ENCODE peak calls at places on chromosomes 4 and X, in five cellular contexts. P, F, L, J and H are unnamed samples.
A peak's percentile ranks its signal among the peaks of the same experiment; 100 is the strongest.

GRCh38 chr4:89404530-89404929 is 96.9 kb upstream of the GPRIN3 start:
- DNase-seq in P (no peak), F (no peak), L (no peak), J (no peak), H (no peak)

GRCh38 chrX:2452317-2452784 is 48.4 kb downstream of the DHRSX start:
- DNase-seq in P (no peak), F (no peak), L (no peak), J (no peak), H (no peak)

GRCh38 chr4:89299153-89299789 is 8.3 kb downstream of the GPRIN3 start:
- DNase-seq in P (no peak), F (peak; percentile 28), L (peak; percentile 74), J (no peak), H (no peak)

GRCh38 chr4:121088867-121089266 is 16.5 kb upstream of the NDNF start:
- DNase-seq in P (no peak), F (no peak), L (no peak), J (no peak), H (no peak)

GRCh38 chr4:67624939-67625338 is 66.4 kb downstream of the STAP1 start:
- DNase-seq in P (no peak), F (no peak), L (no peak), J (no peak), H (no peak)

GRCh38 chrX:66004928-66005831 is 34.7 kb downstream of the VSIG4 start:
- DNase-seq in P (no peak), F (no peak), L (no peak), J (no peak), H (no peak)

GRCh38 chr4:139243448-139244365 is 36.3 kb downstream of the MGARP start:
- DNase-seq in P (no peak), F (peak; percentile 65), L (no peak), J (no peak), H (no peak)

GRCh38 chr4:121340247-121340646 is 40.6 kb downstream of the QRFPR start:
- DNase-seq in P (no peak), F (no peak), L (no peak), J (no peak), H (no peak)

GRCh38 chrX:69192603-69193002 is 27.4 kb upstream of the PJA1 start:
- DNase-seq in P (no peak), F (no peak), L (no peak), J (no peak), H (no peak)

GRCh38 chrX:68083510-68083909 is 349.8 kb downstream of the OPHN1 start:
- DNase-seq in P (no peak), F (no peak), L (no peak), J (no peak), H (no peak)

GRCh38 chr4:74640111-74640903 is 154.0 kb downstream of the BTC start:
- DNase-seq in P (no peak), F (no peak), L (no peak), J (no peak), H (no peak)

GRCh38 chr4:2251795-2252529 is 9.9 kb downstream of the MXD4 start:
- DNase-seq in P (no peak), F (no peak), L (no peak), J (peak; percentile 7), H (no peak)

GRCh38 chr4:78863254-78863869 is 75.9 kb downstream of the PAQR3 start:
- DNase-seq in P (no peak), F (no peak), L (no peak), J (no peak), H (no peak)

GRCh38 chr4:37453361-37454262 is 209.1 kb downstream of the NWD2 start:
- DNase-seq in P (peak; percentile 30), F (peak; percentile 76), L (no peak), J (peak; percentile 10), H (peak; percentile 14)

GRCh38 chrX:70129811-70130210 is 3.4 kb upstream of the IGBP1 start:
- DNase-seq in P (no peak), F (no peak), L (no peak), J (no peak), H (no peak)

GRCh38 chr4:124523816-124524215 is 188.7 kb downstream of the ANKRD50 start:
- DNase-seq in P (no peak), F (no peak), L (no peak), J (no peak), H (no peak)

GRCh38 chrX:153938226-153938786 is 3.5 kb upstream of the NAA10 start:
- DNase-seq in P (no peak), F (no peak), L (no peak), J (peak; percentile 18), H (no peak)

GRCh38 chrX:43313035-43313434 is 343.1 kb upstream of the MAOA start:
- DNase-seq in P (no peak), F (no peak), L (no peak), J (no peak), H (no peak)

GRCh38 chrX:22383988-22384387 is 111.3 kb downstream of the CBLL2 start:
- DNase-seq in P (no peak), F (no peak), L (no peak), J (no peak), H (no peak)

GRCh38 chrX:87402256-87402655 is 115.3 kb upstream of the KLHL4 start:
- DNase-seq in P (no peak), F (no peak), L (no peak), J (no peak), H (no peak)

GRCh38 chr4:119299221-119300071 is 22.5 kb downstream of the FABP2 start:
- DNase-seq in P (peak; percentile 3), F (no peak), L (peak; percentile 79), J (no peak), H (no peak)

GRCh38 chrX:108072746-108073145 is 18.6 kb downstream of the PSMD10 start:
- DNase-seq in P (no peak), F (no peak), L (no peak), J (no peak), H (no peak)

GRCh38 chr4:85787133-85787532 is 312.2 kb downstream of the ARHGAP24 start:
- DNase-seq in P (no peak), F (no peak), L (no peak), J (no peak), H (no peak)

GRCh38 chr4:148843625-148844024 is 401.4 kb upstream of the NR3C2 start:
- DNase-seq in P (no peak), F (no peak), L (no peak), J (no peak), H (no peak)

GRCh38 chr4:184374006-184374405 is 100.3 kb downstream of the IRF2 start:
- DNase-seq in P (no peak), F (no peak), L (no peak), J (no peak), H (no peak)

GRCh38 chr4:105555409-105555808 is 3.0 kb downstream of the ARHGEF38 start:
- DNase-seq in P (no peak), F (no peak), L (no peak), J (no peak), H (peak; percentile 59)

DNA sequence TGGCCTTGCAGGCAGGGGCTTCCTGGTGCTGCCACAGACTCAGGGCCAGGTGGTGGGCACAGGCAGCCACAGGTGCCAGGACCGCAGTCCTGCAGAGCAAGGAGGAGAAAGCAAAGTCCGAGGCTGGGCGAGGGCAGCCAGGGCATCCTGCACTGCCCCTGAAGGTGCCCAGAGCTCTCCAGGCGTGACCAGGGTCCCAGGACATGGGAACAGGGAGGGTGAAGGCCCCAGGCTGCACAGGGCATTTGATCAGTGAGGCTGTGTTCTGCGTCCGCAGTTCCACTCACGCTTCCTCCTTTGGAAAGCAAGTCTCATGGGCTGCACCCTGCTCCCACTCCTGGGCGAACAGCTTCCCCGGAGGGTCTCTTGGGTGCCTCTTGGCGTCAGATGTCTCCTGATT is 3.0 kb downstream of the SH3TC1 start:
- DNase-seq in P (no peak), F (no peak), L (no peak), J (no peak), H (no peak)
- H3K4me3 ChIP-seq in P (no peak overlapping the region), F (no peak overlapping the region), L (no peak overlapping the region), J (no peak overlapping the region), H (no peak overlapping the region)

GRCh38 chrX:27254663-27255062 is 208.5 kb downstream of the PPP4R3C start:
- DNase-seq in P (no peak), F (no peak), L (no peak), J (no peak), H (no peak)

DNA sequence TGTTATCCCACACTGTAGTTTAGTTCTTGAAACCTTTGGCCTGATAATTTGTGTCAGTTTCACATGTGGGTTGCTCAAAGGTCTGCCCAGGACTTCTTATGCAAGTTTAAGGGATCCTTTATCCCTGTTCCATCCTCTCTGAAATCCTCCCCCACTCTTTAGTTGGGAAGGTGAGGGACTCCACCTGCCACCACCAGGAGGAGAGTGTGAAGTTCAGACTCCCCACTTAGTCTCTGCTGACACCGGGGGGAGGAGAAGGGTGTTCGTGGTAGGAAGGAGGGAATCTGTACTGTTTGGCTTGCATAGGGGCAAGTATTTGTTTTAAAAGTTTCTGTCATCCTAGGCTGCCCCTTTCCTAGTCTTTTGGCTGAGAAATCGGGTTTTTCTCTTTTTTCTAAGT is 211.8 kb downstream of the PPP4R3C start:
- DNase-seq in P (no peak), F (no peak), L (no peak), J (no peak), H (no peak)
- H3K4me3 ChIP-seq in P (no peak overlapping the region), F (no peak overlapping the region), L (no peak overlapping the region), J (no peak overlapping the region), H (no peak overlapping the region)

GRCh38 chr4:38509551-38509950 is 154.4 kb upstream of the KLF3 start:
- DNase-seq in P (no peak), F (no peak), L (no peak), J (no peak), H (no peak)
- H3K4me3 ChIP-seq in P (no peak overlapping the region), F (no peak overlapping the region), L (no peak overlapping the region), J (no peak overlapping the region), H (no peak overlapping the region)

GRCh38 chrX:130699618-130700017 is 203.4 kb downstream of the ENOX2 start:
- DNase-seq in P (no peak), F (no peak), L (no peak), J (no peak), H (no peak)

GRCh38 chrX:130702867-130703707 is 199.9 kb downstream of the ENOX2 start:
- DNase-seq in P (peak; percentile 67), F (no peak), L (no peak), J (no peak), H (no peak)

GRCh38 chrX:130700629-130701028 is 202.4 kb downstream of the ENOX2 start:
- DNase-seq in P (no peak), F (no peak), L (no peak), J (no peak), H (no peak)

GRCh38 chrX:130705591-130705990 is 197.4 kb downstream of the ENOX2 start:
- DNase-seq in P (no peak), F (no peak), L (no peak), J (no peak), H (no peak)

DNA sequence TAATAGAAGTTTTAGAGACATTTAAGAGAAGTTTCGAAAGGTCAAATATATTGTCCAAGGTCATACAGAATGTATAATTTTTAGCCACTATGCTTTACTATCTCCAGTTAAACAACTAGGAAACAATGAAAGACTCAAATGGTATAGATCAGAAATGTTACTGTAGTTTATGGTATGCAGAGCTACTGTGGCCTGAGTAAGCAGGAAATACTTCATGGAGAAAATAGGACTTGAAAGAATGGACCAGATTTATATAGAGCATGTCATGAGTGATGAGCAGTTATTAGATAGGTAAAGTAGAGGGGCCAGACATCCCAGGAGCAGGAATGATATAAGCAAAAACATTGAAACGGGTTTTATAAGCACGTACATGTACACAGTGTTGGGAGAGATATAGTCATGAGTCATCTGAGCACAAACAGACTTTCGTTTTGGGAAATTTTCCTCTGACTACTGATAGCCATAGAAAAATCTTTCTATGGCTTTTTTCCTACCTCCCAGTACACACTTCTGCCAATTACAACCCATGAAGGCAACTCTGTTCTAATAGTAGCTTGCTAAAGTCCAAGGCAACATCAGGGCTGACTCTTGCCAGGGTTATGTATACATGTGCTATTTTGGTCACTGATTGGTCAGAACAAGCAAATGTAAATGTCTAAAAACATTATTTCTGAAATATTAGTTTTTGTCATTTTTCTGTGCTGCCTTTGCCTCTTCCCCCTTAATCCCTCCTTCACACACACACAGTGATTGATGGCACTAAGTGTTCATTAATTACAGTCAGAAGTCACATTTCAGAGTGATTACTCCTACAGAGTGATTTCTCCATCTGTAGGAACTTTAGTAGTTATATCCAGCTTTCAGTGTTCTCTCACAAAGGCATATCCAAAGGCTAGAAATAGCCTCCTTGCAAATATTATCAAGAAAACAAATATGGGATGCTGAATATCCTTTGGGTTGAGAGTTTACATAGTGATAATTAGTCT is 198.7 kb downstream of the ENOX2 start:
- DNase-seq in P (no peak), F (peak; percentile 11), L (no peak), J (no peak), H (no peak)
- H3K4me3 ChIP-seq in P (no peak overlapping the region), F (no peak overlapping the region), L (no peak overlapping the region), J (no peak overlapping the region), H (no peak overlapping the region)